ENCODE peak calls at places on chromosomes 3 and 15, in five cellular contexts. T, F, U, P and E are unnamed samples.

GRCh38 chr3:10951295-10951926 is 41.1 kb upstream of the SLC6A1 start:
- DNase-seq in F (no peak), P (no peak), T (no peak), U (no peak), E (no peak)

GRCh38 chr3:178434206-178434805 is 101.9 kb upstream of the KCNMB2 start:
- DNase-seq in U (no peak), P (no peak), T (no peak), F (no peak), E (no peak)

GRCh38 chr15:62904041-62904440 is 138.5 kb upstream of the TPM1 start:
- DNase-seq in U (no peak), T (no peak), P (no peak), F (no peak), E (no peak)

GRCh38 chr15:73941044-73941443 is 14.8 kb downstream of the LOXL1 start:
- DNase-seq in F (peak), P (peak), U (no peak), T (no peak), E (no peak)

GRCh38 chr3:141333796-141334626 is 34.3 kb upstream of the ZBTB38 start:
- DNase-seq in F (no peak), P (peak), T (no peak), U (no peak), E (no peak)

GRCh38 chr3:16897254-16897926 is 12.6 kb downstream of the PLCL2 start:
- DNase-seq in F (peak), T (peak), U (no peak), P (peak), E (no peak)

GRCh38 chr3:113051222-113051804 is 60.5 kb downstream of the GTPBP8 start:
- DNase-seq in F (peak), T (peak), U (peak), P (peak), E (peak)

GRCh38 chr3:101744811-101745210 is 20.4 kb downstream of the CEP97 start:
- DNase-seq in P (no peak), T (no peak), F (no peak), U (no peak), E (no peak)

GRCh38 chr3:54243262-54243931 is 121.0 kb downstream of the CACNA2D3 start:
- DNase-seq in T (no peak), P (no peak), U (no peak), F (no peak), E (peak)
- TF ChIP-seq CTCF in T (no peak), P (no peak), U (no peak), F (no peak), E (no peak)

DNA sequence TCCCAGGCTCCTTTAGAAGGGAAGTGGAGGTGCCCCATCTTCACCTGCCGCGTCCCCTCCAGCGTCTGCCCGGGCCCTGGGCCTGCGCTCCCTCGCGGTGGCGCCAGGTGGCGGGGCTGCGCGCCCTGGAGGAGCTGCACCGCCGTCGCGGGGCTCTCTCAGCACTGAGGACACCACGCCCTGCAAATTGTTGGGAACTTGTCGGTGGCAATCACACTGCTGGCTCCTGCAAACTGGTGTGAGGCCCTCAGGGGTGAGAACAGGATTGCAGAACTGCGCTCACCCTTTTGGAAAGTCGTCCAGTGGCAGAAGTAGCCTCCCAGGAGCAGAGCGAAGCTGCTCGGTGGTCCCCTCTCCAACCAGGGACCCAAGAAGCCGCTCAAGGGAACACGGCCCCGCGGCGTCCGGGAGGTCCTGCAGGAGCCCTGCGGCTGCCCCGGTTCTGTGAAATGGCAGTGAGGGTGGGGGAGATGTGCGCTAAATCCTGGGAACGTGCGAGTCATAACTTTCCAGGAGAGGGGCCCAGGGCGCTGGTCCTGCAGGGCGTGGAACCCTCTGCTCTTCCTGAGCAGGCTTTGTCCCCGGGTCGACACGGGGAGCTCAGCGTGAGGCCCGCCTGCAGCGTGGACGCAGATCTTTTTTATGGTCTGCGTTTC is 995 bp upstream of the LRRK1 start:
- DNase-seq in P (peak), F (peak), U (peak), T (peak), E (peak)
- TF ChIP-seq CTCF in P (peak), F (peak), U (peak), T (peak), E (peak)

DNA sequence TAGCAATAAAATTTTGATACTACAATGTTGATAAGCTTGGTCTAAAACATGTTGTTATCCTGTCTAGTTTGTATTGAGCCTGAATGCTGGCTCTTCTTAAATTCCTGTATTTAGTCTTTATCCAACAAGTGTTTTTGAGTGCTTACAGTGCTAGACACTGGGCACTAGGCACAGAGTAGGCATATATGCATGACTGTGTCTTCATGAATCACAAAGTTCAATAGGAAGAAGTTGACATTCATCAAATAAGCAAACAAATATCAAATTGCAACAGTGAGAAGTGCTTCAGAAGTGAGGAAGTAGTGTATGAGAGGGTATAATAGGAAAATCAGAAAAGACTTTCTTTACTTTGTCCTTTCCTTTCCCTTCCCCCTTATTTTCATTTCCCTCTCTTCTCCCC is 6.8 kb downstream of the CD96 start:
- DNase-seq in P (no peak), F (no peak), T (no peak), U (no peak), E (no peak)
- TF ChIP-seq CTCF in P (no peak), F (no peak), T (no peak), U (no peak), E (no peak)

GRCh38 chr15:36325206-36325605 is 254.2 kb upstream of the CDIN1 start:
- DNase-seq in P (no peak), U (no peak), T (no peak), F (no peak), E (no peak)

GRCh38 chr15:36329592-36329991 is 249.8 kb upstream of the CDIN1 start:
- DNase-seq in T (no peak), U (no peak), F (no peak), P (no peak), E (no peak)

DNA sequence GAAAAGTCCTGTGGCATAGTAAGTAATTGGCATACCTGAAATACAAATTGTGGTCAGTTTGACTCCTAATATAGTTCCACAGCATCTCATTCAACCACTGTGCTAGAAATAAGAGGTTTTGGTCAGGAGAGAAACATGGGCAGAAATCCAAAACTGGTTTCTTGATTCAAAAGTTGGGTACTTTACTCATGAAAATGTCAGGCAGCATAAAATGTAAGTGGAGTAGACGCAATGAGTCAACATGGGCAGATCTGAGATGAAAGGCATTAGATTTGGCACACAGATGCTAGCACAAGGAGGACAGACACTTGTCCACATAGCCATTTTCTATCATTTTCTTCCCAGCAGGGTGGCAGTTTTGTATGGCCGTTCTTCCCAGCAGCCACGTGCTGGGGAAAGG is 255.8 kb upstream of the CDIN1 start:
- DNase-seq in T (no peak), U (no peak), P (no peak), F (peak), E (no peak)
- TF ChIP-seq CTCF in T (no peak), U (no peak), P (no peak), F (no peak), E (no peak)

GRCh38 chr3:9231488-9231887 is 18.0 kb downstream of the SRGAP3 start:
- DNase-seq in P (no peak), U (no peak), F (no peak), T (no peak), E (no peak)
- TF ChIP-seq CTCF in P (no peak), U (no peak), F (no peak), T (no peak), E (no peak)

DNA sequence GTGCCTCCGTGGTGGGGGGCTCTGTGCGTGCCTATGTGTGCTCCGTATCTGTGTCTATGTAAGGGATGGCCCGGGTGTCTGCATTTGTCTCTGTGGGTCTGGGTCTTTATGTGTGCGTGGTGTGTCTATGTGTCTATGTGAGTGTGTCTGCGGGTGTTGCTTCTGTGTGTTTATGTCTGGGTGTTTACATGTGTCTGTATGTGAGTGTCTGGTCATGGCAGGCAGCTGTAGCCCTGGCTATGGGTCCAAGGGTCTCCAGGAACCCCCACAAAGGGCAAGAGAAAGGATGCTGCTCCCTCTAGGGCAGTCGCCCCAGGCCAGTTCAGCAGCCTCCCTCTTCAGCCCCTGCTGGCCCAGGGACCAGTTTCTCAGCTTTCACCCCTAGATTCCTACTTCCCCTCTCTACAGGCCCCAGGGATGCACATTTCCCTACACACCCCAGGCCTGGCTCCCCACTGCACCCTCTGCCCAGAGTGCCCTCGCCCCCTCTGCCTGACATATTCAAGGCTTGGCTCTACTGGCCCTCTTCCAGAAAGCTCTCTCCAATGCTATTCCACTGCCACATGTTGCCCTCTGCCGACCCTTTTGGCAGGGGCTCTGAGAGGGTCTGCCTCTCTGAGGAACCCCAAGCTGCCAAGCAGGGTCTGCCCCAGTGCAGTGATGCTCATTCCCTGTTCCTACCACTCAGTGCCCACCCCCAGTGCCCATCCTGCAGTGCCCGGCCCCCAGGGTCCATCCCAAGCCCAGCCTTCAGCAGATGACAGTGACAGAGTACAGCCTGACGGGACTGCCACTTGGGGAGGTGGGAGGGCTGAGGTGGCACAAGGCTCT is 1.0 kb upstream of the MYL3 start:
- DNase-seq in U (no peak), P (no peak), T (no peak), F (no peak), E (no peak)
- TF ChIP-seq CTCF in U (no peak), P (no peak), T (peak), F (no peak), E (no peak)

GRCh38 chr3:57961177-57961827 is 46.9 kb upstream of the FLNB start:
- DNase-seq in P (no peak), U (no peak), T (no peak), F (no peak), E (no peak)

GRCh38 chr3:57963811-57964346 is 44.3 kb upstream of the FLNB start:
- DNase-seq in P (peak), U (peak), F (no peak), T (no peak), E (no peak)

GRCh38 chr3:57962448-57962834 is 45.8 kb upstream of the FLNB start:
- DNase-seq in P (no peak), F (no peak), U (no peak), T (no peak), E (no peak)

GRCh38 chr3:57960174-57960505 is 48.1 kb upstream of the FLNB start:
- DNase-seq in U (no peak), P (no peak), T (no peak), F (no peak), E (no peak)

DNA sequence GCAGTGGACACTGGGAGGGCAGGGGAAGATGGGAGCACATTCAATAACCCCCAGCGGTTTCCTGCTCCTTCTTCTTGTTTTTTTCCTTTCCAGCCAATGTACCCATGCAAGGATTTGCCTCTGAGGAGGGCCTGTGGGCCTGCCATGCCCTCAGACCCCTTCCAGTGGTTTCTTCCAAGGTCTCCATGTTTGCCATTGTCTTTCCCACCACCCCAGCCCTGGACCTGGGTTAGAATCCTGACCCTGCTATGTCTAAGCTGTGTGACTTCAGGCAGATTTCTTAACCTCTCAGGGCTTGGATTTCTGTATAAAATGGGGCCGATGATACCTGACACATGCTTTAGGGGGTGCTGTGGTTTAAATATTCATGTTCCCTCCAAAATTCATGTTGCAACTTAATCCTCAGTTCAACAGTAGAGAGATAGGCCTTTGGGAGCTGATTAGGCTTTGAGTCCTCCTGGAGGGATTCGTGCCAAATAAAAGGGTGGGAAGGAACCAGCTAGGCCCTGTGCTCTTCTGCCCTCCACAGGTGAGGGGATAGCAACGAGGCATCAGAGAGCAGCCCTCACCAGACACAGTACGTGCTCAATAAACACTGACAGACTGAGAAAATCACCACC is 46.3 kb upstream of the FLNB start:
- DNase-seq in F (peak), U (peak), T (no peak), P (peak), E (no peak)
- TF ChIP-seq CTCF in F (peak), U (peak), T (no peak), P (peak), E (peak)

DNA sequence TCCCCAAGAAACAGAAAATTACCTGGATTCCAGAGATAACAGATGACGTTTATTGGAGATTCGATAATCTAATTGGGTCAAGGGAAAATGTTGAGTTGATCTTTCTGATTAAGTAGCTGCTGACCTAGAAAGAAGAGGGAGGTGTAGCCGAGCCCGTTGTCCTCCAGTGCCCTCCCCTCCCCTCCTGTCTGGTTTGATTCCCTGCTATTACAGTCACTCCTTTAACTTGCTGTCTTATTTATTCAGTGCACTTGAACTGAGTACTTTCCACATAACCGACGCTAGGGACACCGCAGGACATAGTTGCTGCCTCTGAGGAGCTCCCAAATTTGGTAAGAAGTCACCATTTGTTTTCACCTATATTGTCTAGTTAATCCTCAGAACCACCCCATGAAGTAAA is 103.7 kb downstream of the AQP9 start:
- DNase-seq in U (no peak), T (no peak), P (no peak), F (peak), E (no peak)
- TF ChIP-seq CTCF in U (no peak), T (no peak), P (no peak), F (peak), E (no peak)

GRCh38 chr3:119420196-119420595 is 43.2 kb downstream of the TMEM39A start:
- DNase-seq in U (no peak), T (no peak), F (no peak), P (no peak), E (no peak)
- TF ChIP-seq CTCF in U (peak), T (no peak), F (peak), P (peak), E (no peak)

DNA sequence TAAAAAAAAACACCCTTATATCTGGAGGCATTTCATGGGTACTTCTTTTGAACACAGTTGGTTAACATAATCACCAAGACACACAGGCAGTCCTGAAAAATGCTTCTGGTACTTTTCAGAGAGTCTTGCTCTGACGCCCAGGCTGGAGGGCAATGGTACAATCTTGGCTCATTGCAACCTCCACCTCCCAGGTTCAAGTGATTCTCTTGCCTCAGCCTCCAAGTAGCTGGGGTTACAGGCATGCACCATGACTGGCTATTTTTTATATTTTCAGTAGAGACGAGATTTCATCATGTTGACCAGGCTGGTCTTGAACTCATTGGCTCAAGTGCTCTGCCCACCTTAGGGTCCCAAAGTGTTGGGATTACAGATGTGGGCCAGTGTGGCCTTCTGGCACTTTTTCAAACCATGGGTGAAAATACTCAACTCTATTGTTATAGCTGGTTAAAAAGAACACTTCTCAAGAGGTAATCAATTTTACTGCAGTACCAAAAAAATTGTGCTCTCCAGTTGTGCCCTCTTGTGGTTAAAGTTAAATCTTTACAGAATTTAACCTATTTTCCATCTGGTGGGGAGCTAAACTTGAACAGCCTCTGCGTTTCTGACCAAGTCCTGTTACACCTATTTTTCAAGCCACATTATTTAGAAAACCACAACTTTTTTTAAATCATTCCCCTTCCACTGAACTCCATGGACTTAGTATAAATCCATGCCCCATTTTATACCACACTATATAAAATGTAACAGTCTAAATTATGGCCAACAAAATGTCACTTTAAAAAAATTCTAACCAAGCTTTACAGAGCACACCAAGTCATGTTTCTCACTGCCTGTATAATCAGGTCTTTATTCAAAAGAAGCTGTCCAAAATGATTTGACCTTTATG is 1.2 kb upstream of the SNAPC5 start:
- DNase-seq in F (peak), P (no peak), U (no peak), T (no peak), E (no peak)
- TF ChIP-seq CTCF in F (peak), P (peak), U (peak), T (peak), E (no peak)